ENCODE peak calls at places on chromosome 10, in four cellular contexts. K is left ventricle myocardium inferior, V is cardiac muscle cell, L is heart right ventricle. Q is an unnamed sample. For H3K27me3, the result is how much of the 10 kb centered on the place peaks cover.

GRCh38 chr10:118958984-118959916 is 70.3 kb upstream of the NANOS1 start:
- DNase-seq in K (peak), V (no peak), L (peak), Q (no peak)

GRCh38 chr10:122331615-122332446 is 42.7 kb upstream of the PLEKHA1 start:
- DNase-seq in K (no peak), V (no peak), L (no peak), Q (no peak)

GRCh38 chr10:90222939-90223338 is 521.5 kb downstream of the KIF20B start:
- DNase-seq in K (no peak), V (no peak), L (no peak), Q (no peak)

GRCh38 chr10:3570855-3571266 is 214.1 kb downstream of the KLF6 start:
- DNase-seq in K (peak), V (no peak), L (peak), Q (no peak)

GRCh38 chr10:95578619-95579018 is 17.4 kb upstream of the SORBS1 start:
- DNase-seq in K (no peak), V (no peak), L (no peak), Q (no peak)

GRCh38 chr10:21510218-21511070 is 15.0 kb downstream of the SKIDA1 start:
- DNase-seq in K (no peak), V (peak), L (no peak), Q (no peak)

GRCh38 chr10:77682408-77683087 is 44.9 kb upstream of the KCNMA1 start:
- DNase-seq in K (no peak), V (no peak), L (no peak), Q (no peak)

GRCh38 chr10:77637474-77637985 is at the start of gene KCNMA1:
- DNase-seq in K (no peak), V (peak), L (no peak), Q (no peak)

GRCh38 chr10:13955426-13955825 is 368.7 kb downstream of the PRPF18 start:
- DNase-seq in K (no peak), V (no peak), L (no peak), Q (no peak)

GRCh38 chr10:24446739-24447138 is 237.8 kb downstream of the KIAA1217 start:
- DNase-seq in K (no peak), V (no peak), L (no peak), Q (no peak)

GRCh38 chr10:103193820-103194529 is 903 bp upstream of the NT5C2 start:
- DNase-seq in K (no peak), V (no peak), L (peak), Q (no peak)

GRCh38 chr10:103592186-103593021 is 98.9 kb downstream of the NEURL1 start:
- DNase-seq in K (no peak), V (peak), L (no peak), Q (no peak)

GRCh38 chr10:78800535-78801320 is 268.0 kb upstream of the ZMIZ1 start:
- DNase-seq in K (no peak), V (no peak), L (no peak), Q (no peak)
- H3K27me3 ChIP-seq in K (under half), V (under half), L (under half), Q (under half)

GRCh38 chr10:92290076-92290836 is 622 bp downstream of the CPEB3 start:
- DNase-seq in K (peak), V (peak), L (peak), Q (peak)

GRCh38 chr10:92291610-92291859 is 568 bp downstream of the MARCHF5 start:
- DNase-seq in K (no peak), V (no peak), L (peak), Q (no peak)

GRCh38 chr10:92290837-92291609 is at the start of the genes CPEB3 and MARCHF5:
- DNase-seq in K (peak), V (peak), L (peak), Q (peak)

DNA sequence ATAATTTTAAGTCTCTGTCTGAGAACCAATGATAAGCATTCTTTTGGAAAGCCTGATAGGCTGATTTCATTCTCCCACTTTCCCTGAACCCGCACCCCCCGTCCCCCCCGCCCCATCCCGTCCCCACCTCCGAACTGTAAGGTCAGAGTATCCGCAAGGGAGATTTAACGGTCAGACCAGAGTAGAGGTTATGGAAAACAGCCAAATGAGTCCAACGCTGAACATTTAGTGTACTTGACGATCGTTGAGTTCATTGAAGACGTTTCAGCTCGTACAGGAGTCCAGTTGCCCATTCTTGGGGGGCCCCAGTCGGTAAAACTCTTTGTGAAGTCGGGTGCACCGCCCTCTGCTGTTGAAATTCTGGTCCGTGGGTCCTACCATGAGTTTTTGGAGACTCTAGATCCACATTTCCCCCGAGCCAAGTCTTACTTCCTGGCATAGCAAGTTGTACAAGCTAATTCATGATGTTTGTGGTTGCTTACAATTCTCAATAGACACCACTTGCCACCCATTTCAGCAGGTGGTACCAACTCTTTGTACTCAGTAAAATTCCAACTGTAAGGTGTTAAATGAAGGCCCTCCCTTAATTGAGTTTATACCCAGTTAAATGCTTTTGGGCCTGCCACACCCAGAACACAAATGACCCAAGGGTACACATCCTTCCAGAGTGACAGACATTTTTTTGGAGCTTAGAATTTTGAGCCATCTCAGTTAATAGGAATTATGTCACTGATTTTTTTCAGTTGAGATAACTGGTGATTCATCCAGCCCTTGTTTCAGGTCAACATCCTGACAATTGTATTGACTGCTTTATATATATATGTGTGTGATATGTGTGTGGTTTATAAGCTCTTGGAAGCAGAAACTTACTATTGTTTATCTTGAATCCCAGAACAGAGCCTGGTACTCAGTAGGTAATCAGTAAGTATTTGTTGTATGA is 1.2 kb downstream of the MARCHF5 start:
- DNase-seq in K (peak), V (peak), L (peak), Q (peak)
- H3K4me3 ChIP-seq in K (peak), V (peak), L (peak), Q (peak)

DNA sequence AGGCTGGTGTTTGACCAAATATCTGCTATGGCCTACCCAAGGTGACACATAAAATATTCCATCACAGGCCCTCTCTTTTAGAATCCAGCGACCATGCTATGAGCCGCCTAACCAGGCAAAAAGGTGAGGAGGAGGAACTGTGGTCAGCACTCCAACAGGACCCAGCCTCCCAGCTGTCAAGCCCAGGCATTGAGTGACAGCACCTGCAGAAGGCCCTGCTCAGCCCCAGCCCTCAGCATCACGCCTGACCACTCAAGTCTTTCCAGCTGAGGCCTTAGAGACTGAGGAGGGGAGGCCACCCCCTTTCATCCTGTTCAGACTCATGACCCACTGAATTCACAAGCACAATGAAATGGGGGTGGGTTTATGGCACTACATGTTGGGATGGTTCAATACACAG is 43.0 kb downstream of the CXCL12 start:
- DNase-seq in K (no peak), V (no peak), L (no peak), Q (no peak)
- H3K27me3 ChIP-seq in K (under half), V (under half), L (under half), Q (under half)

GRCh38 chr10:117178190-117178589 is 19.1 kb upstream of the KCNK18 start:
- DNase-seq in K (no peak), V (no peak), L (no peak), Q (no peak)
- H3K4me3 ChIP-seq in K (no peak), V (no peak), L (no peak), Q (no peak)

GRCh38 chr10:112917676-112918075 is 32.4 kb upstream of the TCF7L2 start:
- DNase-seq in K (no peak), V (no peak), L (no peak), Q (no peak)
- H3K27me3 ChIP-seq in K (under half), V (under half), L (under half), Q (under half)

GRCh38 chr10:34850558-34850957 is 35.5 kb upstream of the PARD3 start:
- DNase-seq in K (no peak), V (no peak), L (no peak), Q (no peak)

GRCh38 chr10:34858003-34858402 is 42.9 kb upstream of the PARD3 start:
- DNase-seq in K (no peak), V (no peak), L (no peak), Q (no peak)

GRCh38 chr10:34850036-34850435 is 34.9 kb upstream of the PARD3 start:
- DNase-seq in K (no peak), V (no peak), L (no peak), Q (no peak)

GRCh38 chr10:34853357-34853756 is 38.3 kb upstream of the PARD3 start:
- DNase-seq in K (no peak), V (no peak), L (no peak), Q (no peak)

DNA sequence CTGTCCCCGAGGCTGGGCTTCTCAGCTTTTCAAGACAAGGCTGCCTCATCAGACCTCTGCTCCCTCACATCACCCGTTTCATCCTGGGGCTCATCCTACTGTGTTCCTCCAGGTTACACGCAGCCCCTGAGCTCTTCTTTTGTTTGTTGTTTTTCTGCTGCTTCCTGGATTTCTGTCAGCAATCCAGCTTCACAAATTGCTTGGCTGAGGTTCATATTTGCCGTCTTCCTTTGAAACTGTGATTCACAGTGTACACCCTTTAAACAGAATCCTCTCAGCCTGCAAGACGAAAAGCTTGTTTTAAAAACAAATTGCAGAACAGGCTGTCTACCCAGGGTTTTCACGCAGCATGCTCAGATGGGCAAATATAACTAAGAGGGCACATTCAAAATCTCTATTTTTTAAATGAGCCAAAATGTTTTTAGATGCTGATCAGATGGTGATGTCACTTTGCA is 39.1 kb upstream of the PARD3 start:
- DNase-seq in K (no peak), V (no peak), L (peak), Q (no peak)
- H3K4me3 ChIP-seq in K (peak), V (no peak), L (no peak), Q (no peak)

GRCh38 chr10:71790749-71791440 is 17.6 kb upstream of the VSIR start:
- DNase-seq in K (no peak), V (no peak), L (no peak), Q (no peak)
- H3K27me3 ChIP-seq in K (under half), V (under half), L (under half), Q (under half)

GRCh38 chr10:30701471-30702173 is 72.1 kb upstream of the LYZL2 start:
- DNase-seq in K (no peak), V (no peak), L (no peak), Q (peak)

GRCh38 chr10:30704016-30704600 is 74.6 kb upstream of the LYZL2 start:
- DNase-seq in K (no peak), V (no peak), L (no peak), Q (no peak)

GRCh38 chr10:30705086-30705624 is 75.6 kb upstream of the LYZL2 start:
- DNase-seq in K (no peak), V (no peak), L (no peak), Q (no peak)

GRCh38 chr10:30705625-30706149 is 76.1 kb upstream of the LYZL2 start:
- DNase-seq in K (no peak), V (no peak), L (no peak), Q (no peak)

GRCh38 chr10:30702860-30703259 is 73.3 kb upstream of the LYZL2 start:
- DNase-seq in K (no peak), V (no peak), L (no peak), Q (no peak)
- H3K4me3 ChIP-seq in K (no peak), V (no peak), L (no peak), Q (no peak)

GRCh38 chr10:6074489-6075301 is 12.5 kb upstream of the IL2RA start:
- DNase-seq in K (no peak), V (no peak), L (no peak), Q (no peak)
- H3K27me3 ChIP-seq in K (under half), V (under half), L (under half), Q (under half)

DNA sequence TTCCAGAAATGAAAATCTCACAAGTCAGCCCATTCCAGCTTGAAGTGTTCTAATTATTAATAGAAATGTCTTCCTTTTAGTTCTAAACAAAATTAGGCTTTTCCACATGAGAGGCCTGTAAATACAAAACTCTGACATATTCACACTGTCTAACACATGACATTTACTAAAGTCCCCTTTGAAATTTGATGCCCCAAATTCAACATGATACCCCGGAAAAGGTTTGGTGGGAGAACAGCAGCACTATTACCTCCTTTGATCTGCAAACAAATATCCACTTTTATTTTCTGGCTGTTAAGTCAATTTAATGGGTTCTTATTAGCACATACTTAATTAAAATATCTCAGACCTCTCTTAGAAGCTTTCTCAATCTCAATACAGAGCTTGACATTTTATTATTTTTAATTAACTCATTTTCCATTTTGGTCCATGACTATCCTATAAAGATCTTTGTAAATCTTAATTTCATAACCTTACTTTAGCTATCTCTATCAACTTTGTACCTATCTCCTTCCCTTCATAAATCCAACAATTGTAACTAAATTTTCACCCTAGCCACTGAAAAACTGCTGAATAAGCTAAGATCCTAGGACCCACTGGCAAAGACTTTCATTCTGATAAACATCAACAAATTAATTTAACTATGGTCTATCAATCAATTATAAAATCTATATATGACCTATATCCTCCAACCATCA is 63.2 kb downstream of the USP6NL start:
- DNase-seq in K (no peak), V (no peak), L (no peak), Q (no peak)
- H3K4me3 ChIP-seq in K (no peak), V (no peak), L (no peak), Q (no peak)

Q was measured in CD8-positive, alpha-beta memory T cell.